ENCODE peak calls at places on chromosomes 2 and 18, in seven cellular contexts. E is GM12865, S is epithelial cell of esophagus, C is DMS53, T is AG08396, H is sciatic nerve, B is HCT116. Q is an unnamed sample.

GRCh38 chr2:25851740-25852503 is 26.4 kb downstream of the ASXL2 start:
- DNase-seq in E (peak; percentile 79), S (peak; percentile 75), C (peak; percentile 77), T (peak; percentile 62), H (no peak), B (peak; percentile 41), Q (peak; percentile 75)

GRCh38 chr2:189602233-189602632 is 21.6 kb upstream of the SLC40A1 start:
- DNase-seq in E (no peak), S (no peak), C (peak; percentile 18), T (no peak), H (no peak), B (no peak), Q (no peak)

GRCh38 chr2:210054696-210055095 is 52.3 kb downstream of the RPE start:
- DNase-seq in E (no peak), S (no peak), C (no peak), T (no peak), H (no peak), B (no peak), Q (no peak)

GRCh38 chr2:240836781-240837467 is 16.9 kb upstream of the KIF1A start:
- DNase-seq in E (no peak), S (no peak), C (no peak), T (peak; percentile 88), H (peak; percentile 62), B (no peak), Q (no peak)

GRCh38 chr2:234273887-234274584 is 222.8 kb downstream of the ARL4C start:
- DNase-seq in E (no peak), S (no peak), C (no peak), T (no peak), H (no peak), B (no peak), Q (no peak)

GRCh38 chr2:226754821-226755536 is 44.6 kb downstream of the IRS1 start:
- DNase-seq in E (no peak), S (peak; percentile 19), C (no peak), T (no peak), H (no peak), B (no peak), Q (no peak)

GRCh38 chr2:240520974-240521350 is 36.8 kb downstream of the ANKMY1 start:
- DNase-seq in E (no peak), S (no peak), C (no peak), T (no peak), H (peak; percentile 49), B (no peak), Q (no peak)

GRCh38 chr2:63553049-63553448 is 35.2 kb downstream of the WDPCP start:
- DNase-seq in E (no peak), S (no peak), C (no peak), T (no peak), H (no peak), B (no peak), Q (no peak)

GRCh38 chr2:221309888-221310287 is 262.2 kb downstream of the EPHA4 start:
- DNase-seq in E (no peak), S (no peak), C (no peak), T (no peak), H (no peak), B (no peak), Q (no peak)

GRCh38 chr2:20040489-20041172 is 10.8 kb downstream of the LAPTM4A start:
- DNase-seq in E (no peak), S (peak; percentile 83), C (peak; percentile 37), T (no peak), H (no peak), B (no peak), Q (peak; percentile 65)

GRCh38 chr2:215933141-215933540 is 80.2 kb downstream of the MREG start:
- DNase-seq in E (no peak), S (peak; percentile 83), C (no peak), T (no peak), H (no peak), B (no peak), Q (no peak)

GRCh38 chr2:129935118-129935517 is 44.3 kb upstream of the RAB6C start:
- DNase-seq in E (no peak), S (no peak), C (no peak), T (no peak), H (no peak), B (no peak), Q (no peak)

GRCh38 chr2:109128048-109128465 is 948 bp upstream of the SH3RF3 start:
- DNase-seq in E (peak; percentile 73), S (peak; percentile 65), C (peak; percentile 95), T (peak; percentile 93), H (peak; percentile 89), B (peak; percentile 26), Q (peak; percentile 79)

GRCh38 chr2:15596968-15597367 is 5.3 kb downstream of the DDX1 start:
- DNase-seq in E (no peak), S (no peak), C (no peak), T (no peak), H (no peak), B (no peak), Q (no peak)

GRCh38 chr2:33077841-33078240 is 131.1 kb downstream of the LTBP1 start:
- DNase-seq in E (peak; percentile 12), S (no peak), C (no peak), T (no peak), H (no peak), B (no peak), Q (no peak)

GRCh38 chr2:76599732-76600368 is 889.1 kb upstream of the GCFC2 start:
- DNase-seq in E (peak; percentile 92), S (peak; percentile 85), C (peak; percentile 95), T (peak; percentile 12), H (no peak), B (peak; percentile 12), Q (peak; percentile 74)

GRCh38 chr2:71277536-71278103 is 50.7 kb upstream of the PAIP2B start:
- DNase-seq in E (peak; percentile 6), S (peak; percentile 9), C (peak; percentile 76), T (peak; percentile 27), H (peak; percentile 64), B (peak; percentile 34), Q (peak; percentile 61)

GRCh38 chr2:200650195-200650594 is 64.4 kb downstream of the AOX1 start:
- DNase-seq in E (no peak), S (no peak), C (no peak), T (no peak), H (no peak), B (no peak), Q (no peak)

GRCh38 chr2:229800997-229801754 is 86.8 kb upstream of the DNER start:
- DNase-seq in E (peak; percentile 85), S (peak; percentile 76), C (peak; percentile 60), T (peak; percentile 35), H (peak; percentile 68), B (peak; percentile 58), Q (peak; percentile 37)

GRCh38 chr2:104734937-104735586 is 118.9 kb upstream of the POU3F3 start:
- DNase-seq in E (peak; percentile 3), S (no peak), C (no peak), T (no peak), H (no peak), B (no peak), Q (no peak)

GRCh38 chr18:47528343-47528742 is 276.9 kb upstream of the SKOR2 start:
- DNase-seq in E (no peak), S (no peak), C (no peak), T (no peak), H (no peak), B (no peak), Q (no peak)

GRCh38 chr2:44459754-44460153 is 98.0 kb downstream of the CAMKMT start:
- DNase-seq in E (no peak), S (no peak), C (no peak), T (no peak), H (no peak), B (no peak), Q (no peak)

GRCh38 chr18:2587788-2588187 is 16.4 kb downstream of the NDC80 start:
- DNase-seq in E (no peak), S (no peak), C (no peak), T (no peak), H (no peak), B (no peak), Q (no peak)

GRCh38 chr18:58269931-58270330 is 225.9 kb downstream of the NEDD4L start:
- DNase-seq in E (no peak), S (peak; percentile 92), C (peak; percentile 74), T (no peak), H (no peak), B (peak; percentile 64), Q (peak; percentile 43)

GRCh38 chr18:3472681-3473544 is 22.9 kb downstream of the TGIF1 start:
- DNase-seq in E (peak; percentile 52), S (no peak), C (no peak), T (no peak), H (no peak), B (no peak), Q (no peak)

GRCh38 chr2:119005565-119005964 is 63.6 kb downstream of the MARCO start:
- DNase-seq in E (no peak), S (no peak), C (no peak), T (no peak), H (no peak), B (no peak), Q (no peak)

GRCh38 chr2:159944874-159945273 is 117.5 kb downstream of the PLA2R1 start:
- DNase-seq in E (no peak), S (no peak), C (no peak), T (no peak), H (no peak), B (no peak), Q (no peak)

GRCh38 chr2:173456960-173457359 is 102.3 kb downstream of the CDCA7 start:
- DNase-seq in E (no peak), S (no peak), C (no peak), T (no peak), H (no peak), B (no peak), Q (no peak)

GRCh38 chr2:134468776-134469175 is 214.9 kb downstream of the MGAT5 start:
- DNase-seq in E (no peak), S (no peak), C (no peak), T (no peak), H (peak; percentile 31), B (no peak), Q (no peak)

GRCh38 chr2:46871976-46872381 is 43.6 kb downstream of the MCFD2 start:
- DNase-seq in E (no peak), S (no peak), C (no peak), T (no peak), H (peak; percentile 21), B (no peak), Q (no peak)

GRCh38 chr2:95296036-95296435 is 1.1 kb upstream of the KCNIP3 start:
- DNase-seq in E (no peak), S (no peak), C (peak; percentile 66), T (no peak), H (no peak), B (no peak), Q (no peak)

GRCh38 chr2:171595896-171596295 is 73.6 kb downstream of the CYBRD1 start:
- DNase-seq in E (no peak), S (peak; percentile 91), C (no peak), T (peak; percentile 57), H (no peak), B (no peak), Q (no peak)

GRCh38 chr2:102662861-102663260 is 43.5 kb downstream of the SLC9A2 start:
- DNase-seq in E (no peak), S (no peak), C (peak; percentile 28), T (no peak), H (no peak), B (no peak), Q (no peak)

GRCh38 chr18:75875559-75875958 is 448.1 kb upstream of the SMIM21 start:
- DNase-seq in E (no peak), S (no peak), C (no peak), T (no peak), H (no peak), B (no peak), Q (no peak)

GRCh38 chr2:167964650-167965404 is 282.6 kb downstream of the STK39 start:
- DNase-seq in E (no peak), S (no peak), C (peak; percentile 41), T (no peak), H (no peak), B (no peak), Q (no peak)

GRCh38 chr2:23687214-23687613 is 239.7 kb downstream of the ATAD2B start:
- DNase-seq in E (no peak), S (no peak), C (no peak), T (no peak), H (no peak), B (no peak), Q (no peak)

GRCh38 chr18:34494359-34494696 is 215.8 kb upstream of the DTNA start:
- DNase-seq in E (no peak), S (no peak), C (peak; percentile 63), T (no peak), H (no peak), B (no peak), Q (no peak)

GRCh38 chr2:27379840-27380625 is 501 bp downstream of the ZNF513 start:
- DNase-seq in E (peak; percentile 35), S (peak; percentile 37), C (peak; percentile 70), T (peak; percentile 57), H (peak; percentile 88), B (no peak), Q (peak; percentile 48)

Q was measured in PC-9.